ENCODE peak calls at places on chromosomes 11 and 22, in seven cellular contexts. C, F, M, S, Z, D and X are unnamed samples.

GRCh38 chr11:33168605-33169240 is 7.4 kb upstream of the CSTF3 start:
- DNase-seq in S (no peak), D (no peak), M (no peak), F (no peak), Z (peak), C (no peak), X (no peak)

GRCh38 chr11:30635401-30635989 is 49.3 kb upstream of the MPPED2 start:
- DNase-seq in S (no peak), M (no peak), C (no peak), D (no peak), F (no peak), Z (no peak), X (no peak)

GRCh38 chr11:44484211-44484610 is 81.3 kb upstream of the CD82 start:
- DNase-seq in S (no peak), F (peak), C (peak), M (no peak), D (no peak), Z (peak), X (no peak)

GRCh38 chr11:108960498-108960897 is 295.6 kb downstream of the DDX10 start:
- DNase-seq in D (no peak), M (no peak), S (no peak), Z (no peak), F (peak), C (no peak), X (no peak)

GRCh38 chr11:125489166-125489565 is 6.9 kb downstream of the FEZ1 start:
- DNase-seq in S (no peak), F (no peak), M (no peak), D (no peak), Z (no peak), C (no peak), X (no peak)

GRCh38 chr11:122902951-122903350 is 20.4 kb downstream of the JHY start:
- DNase-seq in D (no peak), C (no peak), M (no peak), S (no peak), Z (no peak), F (no peak), X (no peak)

GRCh38 chr11:64519541-64519940 is 71.5 kb upstream of the SLC22A12 start:
- DNase-seq in Z (no peak), C (no peak), D (no peak), F (no peak), M (no peak), S (no peak), X (no peak)

GRCh38 chr22:49779226-49779625 is 48.4 kb downstream of the BRD1 start:
- DNase-seq in F (no peak), M (no peak), S (no peak), D (no peak), Z (no peak), C (no peak), X (no peak)

GRCh38 chr11:46272816-46273427 is 4.5 kb upstream of the CREB3L1 start:
- DNase-seq in D (peak), C (no peak), S (peak), Z (peak), F (peak), M (no peak), X (no peak)

GRCh38 chr11:122085264-122085663 is 30.8 kb downstream of the BLID start:
- DNase-seq in S (peak), F (peak), Z (peak), C (no peak), M (no peak), D (no peak), X (no peak)

GRCh38 chr11:125244166-125244565 is 79.6 kb downstream of the PKNOX2 start:
- DNase-seq in S (no peak), D (no peak), F (no peak), C (no peak), Z (no peak), M (no peak), X (no peak)

GRCh38 chr11:14789879-14790484 is 102.0 kb downstream of the CYP2R1 start:
- DNase-seq in C (peak), F (peak), M (no peak), Z (peak), S (no peak), D (no peak), X (no peak)

GRCh38 chr11:11533751-11534150 is 88.1 kb downstream of the GALNT18 start:
- DNase-seq in M (no peak), Z (no peak), C (no peak), S (no peak), D (no peak), F (no peak), X (no peak)

GRCh38 chr11:99316761-99317475 is 296.2 kb downstream of the CNTN5 start:
- DNase-seq in Z (peak), M (no peak), S (no peak), C (no peak), F (no peak), D (no peak), X (no peak)

GRCh38 chr11:84720706-84721402 is 906.3 kb downstream of the DLG2 start:
- DNase-seq in S (no peak), F (no peak), D (peak), Z (no peak), C (no peak), M (no peak), X (no peak)

GRCh38 chr22:20569059-20570058 is 61.9 kb downstream of the MED15 start:
- DNase-seq in S (peak), D (peak), Z (peak), F (peak), M (peak), C (no peak), X (no peak)

GRCh38 chr11:33399421-33399820 is 142.2 kb downstream of the HIPK3 start:
- DNase-seq in D (no peak), M (no peak), F (no peak), C (no peak), S (no peak), Z (no peak), X (no peak)

GRCh38 chr11:128830290-128830813 is 36.7 kb downstream of the KCNJ1 start:
- DNase-seq in Z (no peak), D (no peak), S (no peak), M (no peak), F (no peak), C (no peak), X (no peak)

GRCh38 chr11:2912498-2912897 is 16.7 kb downstream of the PHLDA2 start:
- DNase-seq in S (peak), D (peak), F (peak), Z (peak), M (no peak), C (no peak), X (no peak)

GRCh38 chr11:14229472-14229871 is 129.5 kb downstream of the RRAS2 start:
- DNase-seq in Z (no peak), F (no peak), C (no peak), M (no peak), D (no peak), S (no peak), X (no peak)

GRCh38 chr11:124950606-124951330 is 3.2 kb upstream of the CCDC15 start:
- DNase-seq in M (no peak), S (no peak), C (no peak), Z (no peak), D (no peak), F (no peak), X (no peak)

GRCh38 chr22:49322861-49323622 is 504.6 kb downstream of the BRD1 start:
- DNase-seq in F (no peak), D (no peak), C (no peak), Z (no peak), M (no peak), S (no peak), X (no peak)

GRCh38 chr11:67099841-67100324 is 19.2 kb upstream of the KDM2A start:
- DNase-seq in Z (no peak), D (no peak), M (no peak), C (peak), F (no peak), S (no peak), X (no peak)

GRCh38 chr11:67090717-67091116 is 28.3 kb upstream of the KDM2A start:
- DNase-seq in C (no peak), D (no peak), M (no peak), S (no peak), F (no peak), Z (no peak), X (no peak)

GRCh38 chr11:67098799-67099198 is 20.3 kb upstream of the KDM2A start:
- DNase-seq in C (no peak), M (no peak), F (no peak), D (no peak), Z (no peak), S (no peak), X (no peak)

GRCh38 chr11:67095214-67095507 is 23.9 kb upstream of the KDM2A start:
- DNase-seq in S (no peak), M (no peak), F (no peak), Z (no peak), D (no peak), C (no peak), X (no peak)
- TF ChIP-seq CTCF in S (no peak), M (peak), F (no peak), Z (no peak), D (peak), C (peak), X (no peak)

GRCh38 chr22:46931414-46931813 is 169.0 kb downstream of the TBC1D22A start:
- DNase-seq in Z (peak), F (peak), D (no peak), M (no peak), C (no peak), S (no peak), X (no peak)
- TF ChIP-seq CTCF in Z (peak), F (peak), D (no peak), M (no peak), C (no peak), S (peak), X (no peak)

GRCh38 chr11:80726236-80726635 is 1285.4 kb upstream of the TENM4 start:
- DNase-seq in D (no peak), S (no peak), M (no peak), F (no peak), C (no peak), Z (no peak), X (no peak)

GRCh38 chr11:80722616-80723015 is 1281.8 kb upstream of the TENM4 start:
- DNase-seq in Z (no peak), D (no peak), F (no peak), M (no peak), S (no peak), C (no peak), X (no peak)

GRCh38 chr11:80724366-80724765 is 1283.5 kb upstream of the TENM4 start:
- DNase-seq in M (no peak), S (no peak), D (no peak), Z (no peak), F (no peak), C (no peak), X (no peak)

GRCh38 chr11:80727315-80727714 is 1286.5 kb upstream of the TENM4 start:
- DNase-seq in M (no peak), Z (peak), C (no peak), D (no peak), F (peak), S (no peak), X (no peak)
- TF ChIP-seq CTCF in M (no peak), Z (peak), C (peak), D (no peak), F (no peak), S (peak), X (no peak)

DNA sequence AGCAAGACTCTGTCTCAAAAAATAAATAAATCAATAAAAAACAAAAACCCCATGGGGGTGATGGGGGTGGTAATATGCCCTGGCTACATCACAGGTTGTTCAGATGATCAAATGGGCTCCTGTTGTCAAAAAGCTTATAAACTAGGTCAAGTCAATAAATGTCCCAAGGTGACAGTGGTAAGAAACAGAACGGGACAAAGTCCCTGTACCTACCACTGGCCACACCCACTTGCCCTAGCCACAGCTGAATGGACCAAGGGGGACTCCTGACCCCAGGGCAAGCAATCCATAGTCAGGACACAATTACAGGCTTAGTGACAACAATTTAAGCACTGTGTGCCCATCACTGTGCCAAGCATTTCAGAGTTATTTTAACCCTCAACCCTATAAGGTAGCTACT is 6.0 kb downstream of the NAGA start:
- DNase-seq in M (no peak), C (no peak), D (peak), Z (no peak), F (no peak), S (no peak), X (no peak)
- TF ChIP-seq CTCF in M (no peak), C (no peak), D (no peak), Z (no peak), F (no peak), S (no peak), X (no peak)

GRCh38 chr11:79400717-79401330 is 40.0 kb downstream of the TENM4 start:
- DNase-seq in C (peak), S (peak), D (peak), Z (peak), M (no peak), F (peak), X (no peak)
- TF ChIP-seq CTCF in C (peak), S (peak), D (peak), Z (peak), M (no peak), F (peak), X (no peak)

GRCh38 chr22:25060522-25061071 is 108.1 kb downstream of the KIAA1671 start:
- DNase-seq in D (no peak), Z (peak), F (no peak), C (no peak), M (no peak), S (no peak), X (no peak)
- TF ChIP-seq CTCF in D (no peak), Z (peak), F (no peak), C (peak), M (peak), S (no peak), X (no peak)

GRCh38 chr11:93775289-93775688 is 8.8 kb upstream of the MED17 start:
- DNase-seq in F (peak), D (no peak), S (no peak), M (no peak), C (peak), Z (no peak), X (no peak)
- TF ChIP-seq CTCF in F (no peak), D (no peak), S (no peak), M (no peak), C (peak), Z (peak), X (no peak)

GRCh38 chr11:70155386-70155785 is 47.7 kb upstream of the FADD start:
- DNase-seq in C (no peak), Z (no peak), M (no peak), F (peak), S (no peak), D (no peak), X (no peak)

GRCh38 chr11:70156291-70157037 is 46.6 kb upstream of the FADD start:
- DNase-seq in F (no peak), S (no peak), M (no peak), D (no peak), Z (no peak), C (no peak), X (no peak)

GRCh38 chr11:70159612-70160570 is 43.2 kb upstream of the FADD start:
- DNase-seq in M (no peak), C (no peak), Z (peak), F (peak), D (peak), S (peak), X (no peak)

GRCh38 chr11:70158757-70159389 is 44.2 kb upstream of the FADD start:
- DNase-seq in F (no peak), D (no peak), C (no peak), S (no peak), Z (no peak), M (no peak), X (no peak)

GRCh38 chr11:70158201-70158600 is 44.9 kb upstream of the FADD start:
- DNase-seq in Z (peak), C (no peak), M (no peak), S (no peak), F (peak), D (no peak), X (no peak)
- TF ChIP-seq CTCF in Z (peak), C (peak), M (no peak), S (no peak), F (peak), D (no peak), X (no peak)